ENCODE peak calls at places on chromosomes 3 and 15, in five cellular contexts. I is effector memory CD8-positive, alpha-beta T cell; J is natural killer cell treated with Interleukin-12 subunit alpha and Interleukin-12 subunit beta and Interleukin-15 and Interleukin-18, amount 100 ng/mL, for 72 hours; M is BJ; X is Caki2. W is an unnamed sample.

GRCh38 chr3:28575748-28576589 is 227.3 kb upstream of the AZI2 start:
- DNase-seq in X (no peak), J (no peak), I (no peak), M (no peak), W (no peak)

GRCh38 chr15:25860885-25861866 is 2.0 kb downstream of the ATP10A start:
- DNase-seq in I (no peak), M (no peak), X (no peak), J (no peak), W (no peak)

GRCh38 chr3:131731709-131732108 is 228.9 kb upstream of the MRPL3 start:
- DNase-seq in X (no peak), I (no peak), J (no peak), M (no peak), W (no peak)

GRCh38 chr15:40312370-40313158 is 4.8 kb upstream of the PLCB2 start:
- DNase-seq in M (no peak), J (peak; percentile 55), I (no peak), X (no peak), W (no peak)

GRCh38 chr3:100993309-100993708 is at the start of gene ABI3BP:
- DNase-seq in J (no peak), I (no peak), M (peak; percentile 44), X (peak; percentile 53), W (no peak)

GRCh38 chr15:101206173-101206572 is 45.7 kb downstream of the CHSY1 start:
- DNase-seq in M (no peak), I (peak; percentile 13), J (peak; percentile 78), X (peak; percentile 9), W (no peak)

GRCh38 chr15:82742134-82742533 is 32.5 kb upstream of the AP3B2 start:
- DNase-seq in I (no peak), M (no peak), X (no peak), J (no peak), W (no peak)

GRCh38 chr3:192514081-192514753 is 213.1 kb downstream of the FGF12 start:
- DNase-seq in X (no peak), M (no peak), I (no peak), J (no peak), W (no peak)

GRCh38 chr3:51024765-51025681 is 350.3 kb downstream of the DOCK3 start:
- DNase-seq in X (peak; percentile 48), J (peak; percentile 65), M (no peak), I (peak; percentile 89), W (no peak)

GRCh38 chr3:13378155-13378554 is 42.0 kb downstream of the NUP210 start:
- DNase-seq in M (no peak), J (no peak), I (no peak), X (no peak), W (no peak)

GRCh38 chr3:12471228-12471627 is 13.1 kb upstream of the TSEN2 start:
- DNase-seq in X (peak; percentile 61), J (no peak), M (no peak), I (no peak), W (no peak)

GRCh38 chr3:179861292-179861691 is 175.4 kb downstream of the PEX5L start:
- DNase-seq in M (no peak), I (no peak), J (no peak), X (no peak), W (no peak)

GRCh38 chr3:77281721-77282120 is 241.8 kb downstream of the ROBO2 start:
- DNase-seq in X (no peak), M (no peak), I (no peak), J (no peak), W (no peak)

GRCh38 chr15:51621917-51622268 is 678 bp downstream of the DMXL2 start:
- DNase-seq in I (peak; percentile 11), J (peak; percentile 71), X (peak; percentile 60), M (no peak), W (no peak)

GRCh38 chr3:57557088-57557537 is 1.0 kb downstream of the PDE12 start:
- DNase-seq in J (peak; percentile 66), X (peak; percentile 32), M (no peak), I (peak; percentile 44), W (no peak)

GRCh38 chr3:196997311-196997710 is 28.7 kb upstream of the PIGZ start:
- DNase-seq in M (no peak), J (no peak), X (no peak), I (no peak), W (no peak)

GRCh38 chr3:90041995-90042394 is 934.6 kb downstream of the EPHA3 start:
- DNase-seq in I (no peak), X (no peak), J (no peak), M (no peak), W (no peak)

GRCh38 chr15:29324746-29325145 is 55.1 kb upstream of the NSMCE3 start:
- DNase-seq in M (no peak), J (no peak), X (no peak), I (no peak), W (no peak)

GRCh38 chr3:46674031-46674592 is 19.4 kb downstream of the ALS2CL start:
- DNase-seq in I (no peak), X (no peak), M (no peak), J (peak; percentile 18), W (no peak)

GRCh38 chr3:63067999-63068645 is 192.9 kb upstream of the CADPS start:
- DNase-seq in J (no peak), X (peak; percentile 10), M (no peak), I (no peak), W (no peak)

GRCh38 chr3:141076821-141077571 is 25.8 kb downstream of the SPSB4 start:
- DNase-seq in X (no peak), I (no peak), M (no peak), J (peak; percentile 35), W (no peak)

GRCh38 chr3:128878556-128879124 is 780 bp upstream of the ACAD9 start:
- DNase-seq in J (no peak), I (no peak), M (peak; percentile 23), X (peak; percentile 21), W (no peak)

W was measured in SIG-M5.